ENCODE peak calls at places on chromosomes 6 and 20, in five cellular contexts. K is retina; W is stimulated activated naive CD8-positive, alpha-beta T cell treated with anti-CD3 and anti-CD28 coated beads, Interleukin-15, amount 100 ng/mL, for 72 hours; C is NCI-H69; R is T-helper 2 cell. P is an unnamed sample.

GRCh38 chr6:47413752-47414516 is 63.7 kb upstream of the CD2AP start:
- DNase-seq in K (peak), C (peak), R (no peak), W (peak), P (no peak)

GRCh38 chr6:162899148-162899547 is 171.4 kb downstream of the PACRG start:
- DNase-seq in C (peak), K (no peak), W (no peak), R (no peak), P (no peak)

GRCh38 chr6:32432050-32432450 is 7.6 kb upstream of the HLA-DRA start:
- DNase-seq in K (no peak), C (peak), W (no peak), R (no peak), P (no peak)

GRCh38 chr6:69487688-69488087 is 309.1 kb downstream of the LMBRD1 start:
- DNase-seq in R (no peak), W (no peak), K (no peak), C (no peak), P (no peak)

GRCh38 chr6:88695936-88696335 is 267.5 kb downstream of the RNGTT start:
- DNase-seq in K (no peak), R (no peak), W (no peak), C (no peak), P (no peak)

GRCh38 chr6:155521719-155522118 is 66.1 kb upstream of the NOX3 start:
- DNase-seq in K (no peak), R (no peak), C (peak), W (no peak), P (no peak)

GRCh38 chr20:56195946-56196345 is 52.6 kb upstream of the MC3R start:
- DNase-seq in K (no peak), C (no peak), W (no peak), R (no peak), P (no peak)

GRCh38 chr6:119273799-119274595 is 75.6 kb downstream of the MAN1A1 start:
- DNase-seq in R (no peak), K (no peak), C (peak), W (no peak), P (no peak)

GRCh38 chr6:125953502-125953875 is 3.1 kb upstream of the HINT3 start:
- DNase-seq in C (peak), K (no peak), W (no peak), R (no peak), P (no peak)

GRCh38 chr6:81067057-81067456 is 685.4 kb downstream of the TENT5A start:
- DNase-seq in R (no peak), W (no peak), K (no peak), C (no peak), P (no peak)

GRCh38 chr6:156857573-156857972 is 80.4 kb downstream of the ARID1B start:
- DNase-seq in C (no peak), K (no peak), W (no peak), R (no peak), P (no peak)

GRCh38 chr6:75351570-75351969 is 67.0 kb upstream of the TMEM30A start:
- DNase-seq in K (no peak), R (no peak), W (no peak), C (peak), P (no peak)

P was measured in epithelial cell of proximal tubule.